ENCODE peak calls at places on chromosomes 11 and 22, in seven cellular contexts. O, Z, G, C, M, E and L are unnamed samples.

GRCh38 chr11:26297179-26297970 is 34.6 kb upstream of the ANO3 start:
- DNase-seq in O (no peak), Z (peak; percentile 66), G (no peak), C (peak; percentile 75), M (peak; percentile 64), E (no peak), L (peak; percentile 87)

GRCh38 chr11:1510928-1511327 is 24.3 kb upstream of the MOB2 start:
- DNase-seq in O (no peak), Z (no peak), G (no peak), C (no peak), M (no peak), E (no peak), L (no peak)

GRCh38 chr22:30176431-30176830 is 70.1 kb downstream of the LIF start:
- DNase-seq in O (no peak), Z (no peak), G (no peak), C (no peak), M (no peak), E (no peak), L (no peak)

GRCh38 chr11:69394234-69394891 is 87.1 kb upstream of the LINC01488 start:
- DNase-seq in O (no peak), Z (no peak), G (no peak), C (no peak), M (no peak), E (no peak), L (no peak)

GRCh38 chr11:63919267-63920125 is 2.5 kb upstream of the RCOR2 start:
- DNase-seq in O (no peak), Z (no peak), G (no peak), C (no peak), M (no peak), E (no peak), L (peak; percentile 46)

GRCh38 chr22:21624120-21624879 is 5.5 kb downstream of the YDJC start:
- DNase-seq in O (no peak), Z (no peak), G (peak; percentile 53), C (peak; percentile 23), M (no peak), E (no peak), L (peak; percentile 30)

GRCh38 chr11:85115798-85116197 is 511.3 kb downstream of the DLG2 start:
- DNase-seq in O (no peak), Z (no peak), G (no peak), C (no peak), M (no peak), E (no peak), L (no peak)

GRCh38 chr11:75525433-75526191 is at the start of gene GDPD5:
- DNase-seq in O (peak; percentile 81), Z (peak; percentile 16), G (peak; percentile 68), C (peak; percentile 64), M (peak; percentile 86), E (peak; percentile 60), L (peak; percentile 47)

GRCh38 chr11:36672815-36673450 is 74.9 kb upstream of the RAG2 start:
- DNase-seq in O (no peak), Z (peak; percentile 20), G (no peak), C (peak; percentile 58), M (peak; percentile 55), E (no peak), L (peak; percentile 58)

GRCh38 chr22:33909075-33909458 is 11.2 kb downstream of the LARGE1 start:
- DNase-seq in O (no peak), Z (no peak), G (peak; percentile 74), C (peak; percentile 84), M (no peak), E (no peak), L (peak; percentile 48)

GRCh38 chr11:111064118-111064517 is 181.4 kb upstream of the POU2AF2 start:
- DNase-seq in O (no peak), Z (peak; percentile 37), G (no peak), C (peak; percentile 92), M (no peak), E (no peak), L (peak; percentile 47)

GRCh38 chr22:40281717-40282116 is 64.6 kb upstream of the ADSL start:
- DNase-seq in O (no peak), Z (no peak), G (peak; percentile 56), C (no peak), M (no peak), E (no peak), L (no peak)

GRCh38 chr11:64128255-64129006 is 37.5 kb downstream of the MACROD1 start:
- DNase-seq in O (peak; percentile 81), Z (no peak), G (no peak), C (no peak), M (no peak), E (no peak), L (no peak)

GRCh38 chr11:44032304-44033085 is 15.3 kb upstream of the ACCSL start:
- DNase-seq in O (no peak), Z (peak; percentile 55), G (peak; percentile 50), C (peak; percentile 72), M (no peak), E (peak; percentile 98), L (peak; percentile 92)

GRCh38 chr11:8488395-8488794 is 105.6 kb downstream of the STK33 start:
- DNase-seq in O (no peak), Z (no peak), G (no peak), C (no peak), M (no peak), E (no peak), L (no peak)

GRCh38 chr11:86249307-86250098 is 5.0 kb downstream of the EED start:
- DNase-seq in O (no peak), Z (no peak), G (no peak), C (no peak), M (no peak), E (no peak), L (peak; percentile 12)

GRCh38 chr22:28711820-28712777 is 29.5 kb downstream of the CHEK2 start:
- DNase-seq in O (no peak), Z (peak; percentile 95), G (no peak), C (peak; percentile 97), M (no peak), E (no peak), L (peak; percentile 98)

DNA sequence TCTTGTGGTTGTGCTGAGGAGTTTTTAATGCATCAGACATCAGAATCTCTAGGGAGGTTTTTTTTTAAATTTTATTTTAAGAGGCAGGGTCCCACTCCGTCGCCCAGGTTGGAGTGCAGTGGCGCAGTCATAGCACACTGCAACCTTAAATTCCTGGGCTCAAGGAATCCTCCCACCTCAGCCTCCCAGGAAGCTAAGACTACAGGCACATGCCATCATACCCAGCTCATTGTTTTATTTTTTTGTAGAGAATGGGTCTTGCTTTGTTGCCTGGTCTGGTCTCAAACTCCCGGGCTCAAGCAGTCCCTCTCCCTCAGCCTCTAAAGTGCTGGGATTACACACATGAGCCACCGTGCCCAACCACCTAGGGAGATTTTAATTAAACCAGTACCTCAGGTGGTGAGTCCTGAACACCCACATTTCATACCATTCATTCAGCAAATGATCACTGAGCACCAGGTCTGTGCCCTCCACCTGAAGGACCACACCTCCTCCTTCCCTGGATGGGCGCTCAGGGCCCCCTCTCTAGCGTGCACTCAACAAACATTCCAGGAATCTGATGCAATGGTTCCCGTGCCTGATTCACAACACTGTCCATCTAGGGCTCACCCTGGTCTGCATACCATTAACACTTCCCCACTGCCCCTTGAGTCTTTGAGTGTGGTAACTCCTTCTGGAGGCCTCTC is 9.5 kb upstream of the MYH9 start:
- DNase-seq in O (no peak), Z (no peak), G (no peak), C (peak; percentile 72), M (no peak), E (peak; percentile 85), L (peak; percentile 40)
- H3K4me3 ChIP-seq in O (no peak overlapping the region), Z (no peak overlapping the region), G (no peak overlapping the region), C (no peak overlapping the region), M (no peak overlapping the region), E (no peak overlapping the region), L (no peak overlapping the region)

DNA sequence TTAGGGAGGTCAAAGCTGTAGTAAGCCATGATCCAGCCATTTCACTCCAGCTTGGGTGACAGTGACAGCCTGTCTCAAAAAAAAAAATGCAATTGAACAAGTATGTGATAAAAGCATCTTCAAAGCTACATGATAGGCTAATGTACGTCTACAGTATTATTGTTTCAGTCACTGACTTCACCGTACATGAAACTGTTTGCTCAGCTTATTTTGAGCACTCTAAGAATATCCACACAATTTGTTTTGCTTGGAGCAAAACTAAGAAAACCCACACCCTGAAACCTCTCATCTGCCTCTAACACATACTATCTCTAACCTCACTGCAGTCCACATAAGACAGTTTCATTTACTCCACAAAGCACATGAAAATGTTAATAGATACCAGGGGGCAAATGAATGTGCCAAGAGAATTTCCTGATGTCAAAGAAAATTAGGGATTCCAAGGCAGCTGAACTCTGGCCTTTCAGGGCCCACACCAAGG is 60.7 kb downstream of the KCNA4 start:
- DNase-seq in O (no peak), Z (no peak), G (no peak), C (no peak), M (no peak), E (no peak), L (no peak)
- H3K4me3 ChIP-seq in O (no peak overlapping the region), Z (no peak overlapping the region), G (no peak overlapping the region), C (no peak overlapping the region), M (no peak overlapping the region), E (no peak overlapping the region), L (no peak overlapping the region)

GRCh38 chr11:6655020-6655789 is 404 bp downstream of the DCHS1 start:
- DNase-seq in O (no peak), Z (no peak), G (no peak), C (no peak), M (no peak), E (no peak), L (no peak)

GRCh38 chr11:6654281-6655019 is 1.2 kb downstream of the DCHS1 start:
- DNase-seq in O (peak; percentile 51), Z (no peak), G (no peak), C (no peak), M (no peak), E (no peak), L (no peak)

GRCh38 chr11:6653656-6654055 is 2.0 kb downstream of the DCHS1 start:
- DNase-seq in O (no peak), Z (no peak), G (no peak), C (no peak), M (no peak), E (no peak), L (no peak)

GRCh38 chr11:6650980-6651379 is 4.6 kb downstream of the DCHS1 start:
- DNase-seq in O (no peak), Z (no peak), G (no peak), C (peak; percentile 55), M (no peak), E (no peak), L (peak; percentile 57)

GRCh38 chr11:6653055-6653454 is 2.6 kb downstream of the DCHS1 start:
- DNase-seq in O (no peak), Z (no peak), G (no peak), C (no peak), M (no peak), E (no peak), L (no peak)
- H3K4me3 ChIP-seq in O (no peak overlapping the region), Z (no peak overlapping the region), G (no peak overlapping the region), C (no peak overlapping the region), M (no peak overlapping the region), E (no peak overlapping the region), L (no peak overlapping the region)

DNA sequence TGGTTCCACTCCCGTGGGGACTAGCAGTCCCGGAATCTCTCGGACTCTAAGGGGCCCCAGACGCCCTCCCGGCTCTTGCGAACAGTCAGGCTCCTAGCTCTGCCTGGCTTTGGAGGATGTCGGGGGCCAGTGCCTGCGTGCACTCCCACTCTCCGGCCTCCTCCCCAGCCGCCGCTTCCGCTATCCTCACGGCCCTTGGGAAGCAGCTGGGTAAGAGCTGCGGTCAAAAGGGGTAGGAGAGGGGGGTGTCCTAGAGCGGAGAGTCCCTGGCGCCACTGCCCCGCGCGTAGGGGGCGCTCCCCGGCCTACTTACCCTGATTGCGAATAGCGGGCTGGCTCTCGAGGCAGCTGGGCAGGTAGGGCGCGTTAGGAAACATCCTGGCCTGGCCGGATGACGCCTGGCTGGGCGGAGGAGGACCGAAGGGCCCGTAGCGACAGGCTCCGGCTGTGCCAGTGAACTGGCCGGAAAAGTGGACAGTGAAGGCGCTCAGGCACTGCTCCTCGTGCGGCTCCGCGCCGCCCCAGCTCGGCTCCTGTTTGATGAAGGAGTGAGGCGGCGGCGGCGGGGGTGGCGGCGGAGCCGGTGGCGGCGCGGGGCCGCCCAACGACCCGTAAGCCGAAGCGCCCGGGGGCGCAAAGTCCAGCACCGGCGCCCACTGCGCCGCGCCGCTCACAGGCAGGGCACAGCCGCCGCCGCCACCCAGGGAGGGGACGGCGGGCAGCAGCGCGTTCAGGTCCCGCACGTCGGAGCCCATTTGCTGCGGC is 770 bp downstream of the WT1 start:
- DNase-seq in O (no peak), Z (no peak), G (no peak), C (no peak), M (no peak), E (no peak), L (no peak)
- H3K4me3 ChIP-seq in O (no peak overlapping the region), Z (no peak overlapping the region), G (peak overlapping the region; percentile 13), C (no peak overlapping the region), M (no peak overlapping the region), E (no peak overlapping the region), L (no peak overlapping the region)